ENCODE peak calls at places on chromosome 17, in seven cellular contexts. H is brain microvascular endothelial cell, G is tibial artery, B is endothelial cell of umbilical vein, A is heart right ventricle, W is testis, J is transverse colon. F is an unnamed sample.

GRCh38 chr17:36731806-36732205 is 130.4 kb downstream of the MRM1 start:
- DNase-seq in H (no peak), G (no peak), B (no peak), A (no peak), W (no peak), J (no peak), F (no peak)

GRCh38 chr17:57408064-57408811 is 151.9 kb downstream of the MSI2 start:
- DNase-seq in H (no peak), G (no peak), B (no peak), A (no peak), W (no peak), J (peak), F (no peak)

GRCh38 chr17:34054495-34054894 is 200.6 kb upstream of the CCL2 start:
- DNase-seq in H (no peak), G (no peak), B (no peak), A (no peak), W (no peak), J (no peak), F (no peak)

GRCh38 chr17:65037157-65037556 is 19.4 kb downstream of the GNA13 start:
- DNase-seq in H (no peak), G (no peak), B (no peak), A (no peak), W (no peak), J (no peak), F (no peak)

GRCh38 chr17:80870401-80870800 is 121.2 kb upstream of the CHMP6 start:
- DNase-seq in H (peak), G (no peak), B (no peak), A (no peak), W (no peak), J (no peak), F (no peak)

GRCh38 chr17:15236281-15237105 is 28.6 kb downstream of the PMP22 start:
- DNase-seq in H (no peak), G (no peak), B (no peak), A (no peak), W (no peak), J (no peak), F (no peak)

GRCh38 chr17:67602974-67603373 is 114.8 kb upstream of the NOL11 start:
- DNase-seq in H (peak), G (no peak), B (peak), A (no peak), W (peak), J (peak), F (no peak)

GRCh38 chr17:65487161-65487560 is 74.3 kb downstream of the AXIN2 start:
- DNase-seq in H (no peak), G (no peak), B (no peak), A (no peak), W (no peak), J (no peak), F (no peak)

GRCh38 chr17:63998050-63998720 is at the start of gene PRR29:
- DNase-seq in H (peak), G (no peak), B (peak), A (peak), W (peak), J (peak), F (peak)

GRCh38 chr17:32558997-32559650 is 72.3 kb downstream of the CDK5R1 start:
- DNase-seq in H (no peak), G (no peak), B (no peak), A (no peak), W (no peak), J (no peak), F (no peak)

GRCh38 chr17:50155115-50155819 is 4.8 kb upstream of the PPP1R9B start:
- DNase-seq in H (no peak), G (peak), B (no peak), A (peak), W (peak), J (no peak), F (peak)

GRCh38 chr17:81123052-81124048 is 42.0 kb upstream of the PVALEF start:
- DNase-seq in H (no peak), G (no peak), B (no peak), A (no peak), W (no peak), J (no peak), F (no peak)

GRCh38 chr17:56808503-56808902 is 25.2 kb downstream of the C17orf67 start:
- DNase-seq in H (no peak), G (no peak), B (no peak), A (no peak), W (no peak), J (no peak), F (no peak)

GRCh38 chr17:32483451-32484019 is 3.3 kb upstream of the CDK5R1 start:
- DNase-seq in H (peak), G (peak), B (peak), A (peak), W (peak), J (no peak), F (peak)

GRCh38 chr17:35588196-35588920 is 1.2 kb downstream of the AP2B1 start:
- DNase-seq in H (peak), G (no peak), B (peak), A (no peak), W (no peak), J (no peak), F (no peak)

GRCh38 chr17:44673893-44674292 is 15.7 kb downstream of the CCDC43 start:
- DNase-seq in H (no peak), G (no peak), B (no peak), A (no peak), W (no peak), J (no peak), F (no peak)

GRCh38 chr17:80849119-80849518 is 142.5 kb upstream of the CHMP6 start:
- DNase-seq in H (no peak), G (no peak), B (no peak), A (no peak), W (no peak), J (no peak), F (no peak)

GRCh38 chr17:30716461-30717289 is 107.8 kb downstream of the CRLF3 start:
- DNase-seq in H (no peak), G (no peak), B (no peak), A (no peak), W (no peak), J (no peak), F (peak)

GRCh38 chr17:49193513-49194296 is 16.7 kb downstream of the GNGT2 start:
- DNase-seq in H (peak), G (peak), B (peak), A (peak), W (peak), J (peak), F (peak)

GRCh38 chr17:7839890-7840260 is 5.9 kb downstream of the KDM6B start:
- DNase-seq in H (no peak), G (no peak), B (no peak), A (no peak), W (no peak), J (no peak), F (peak)

GRCh38 chr17:79183221-79184158 is 108.9 kb downstream of the ENGASE start:
- DNase-seq in H (no peak), G (no peak), B (no peak), A (no peak), W (peak), J (no peak), F (no peak)

GRCh38 chr17:79544142-79544914 is 66.5 kb downstream of the RBFOX3 start:
- DNase-seq in H (no peak), G (no peak), B (no peak), A (no peak), W (no peak), J (no peak), F (no peak)

GRCh38 chr17:67602439-67602838 is 115.3 kb upstream of the NOL11 start:
- DNase-seq in H (no peak), G (no peak), B (no peak), A (no peak), W (no peak), J (no peak), F (no peak)

GRCh38 chr17:77163521-77164280 is 22.9 kb downstream of the SEC14L1 start:
- DNase-seq in H (no peak), G (no peak), B (no peak), A (no peak), W (no peak), J (no peak), F (no peak)

GRCh38 chr17:65389956-65390355 is 171.5 kb downstream of the AXIN2 start:
- DNase-seq in H (peak), G (no peak), B (no peak), A (no peak), W (no peak), J (no peak), F (no peak)

GRCh38 chr17:14321476-14321949 is 20.6 kb downstream of the HS3ST3B1 start:
- DNase-seq in H (no peak), G (no peak), B (no peak), A (no peak), W (no peak), J (no peak), F (no peak)

GRCh38 chr17:82237746-82238561 is 9.1 kb downstream of the SLC16A3 start:
- DNase-seq in H (no peak), G (no peak), B (no peak), A (no peak), W (no peak), J (no peak), F (peak)

GRCh38 chr17:73826872-73827228 is 182.6 kb upstream of the SDK2 start:
- DNase-seq in H (no peak), G (no peak), B (no peak), A (no peak), W (no peak), J (no peak), F (no peak)

GRCh38 chr17:58385359-58385899 is 31.9 kb downstream of the RNF43 start:
- DNase-seq in H (no peak), G (no peak), B (no peak), A (no peak), W (no peak), J (no peak), F (no peak)

GRCh38 chr17:77644981-77645380 is 313.5 kb upstream of the TNRC6C start:
- DNase-seq in H (no peak), G (no peak), B (no peak), A (no peak), W (no peak), J (no peak), F (no peak)

GRCh38 chr17:43714338-43715149 is 44.0 kb downstream of the SOST start:
- DNase-seq in H (no peak), G (peak), B (peak), A (no peak), W (no peak), J (no peak), F (no peak)

GRCh38 chr17:42917236-42917603 is 16.6 kb downstream of the G6PC1 start:
- DNase-seq in H (no peak), G (no peak), B (peak), A (no peak), W (no peak), J (no peak), F (no peak)

GRCh38 chr17:56540791-56541190 is 52.7 kb upstream of the NOG start:
- DNase-seq in H (no peak), G (no peak), B (no peak), A (no peak), W (no peak), J (no peak), F (no peak)

GRCh38 chr17:30605027-30605426 is 127.8 kb downstream of the GOSR1 start:
- DNase-seq in H (no peak), G (no peak), B (no peak), A (no peak), W (no peak), J (no peak), F (no peak)

GRCh38 chr17:41779954-41780353 is 6.6 kb downstream of the JUP start:
- DNase-seq in H (no peak), G (no peak), B (no peak), A (no peak), W (no peak), J (no peak), F (no peak)

GRCh38 chr17:41775394-41776226 is 10.9 kb downstream of the JUP start:
- DNase-seq in H (no peak), G (no peak), B (no peak), A (peak), W (no peak), J (peak), F (no peak)

GRCh38 chr17:41781404-41782110 is 5.0 kb downstream of the JUP start:
- DNase-seq in H (no peak), G (no peak), B (no peak), A (no peak), W (no peak), J (no peak), F (no peak)

GRCh38 chr17:41777157-41777578 is 9.3 kb downstream of the JUP start:
- DNase-seq in H (no peak), G (no peak), B (no peak), A (peak), W (peak), J (peak), F (peak)

DNA sequence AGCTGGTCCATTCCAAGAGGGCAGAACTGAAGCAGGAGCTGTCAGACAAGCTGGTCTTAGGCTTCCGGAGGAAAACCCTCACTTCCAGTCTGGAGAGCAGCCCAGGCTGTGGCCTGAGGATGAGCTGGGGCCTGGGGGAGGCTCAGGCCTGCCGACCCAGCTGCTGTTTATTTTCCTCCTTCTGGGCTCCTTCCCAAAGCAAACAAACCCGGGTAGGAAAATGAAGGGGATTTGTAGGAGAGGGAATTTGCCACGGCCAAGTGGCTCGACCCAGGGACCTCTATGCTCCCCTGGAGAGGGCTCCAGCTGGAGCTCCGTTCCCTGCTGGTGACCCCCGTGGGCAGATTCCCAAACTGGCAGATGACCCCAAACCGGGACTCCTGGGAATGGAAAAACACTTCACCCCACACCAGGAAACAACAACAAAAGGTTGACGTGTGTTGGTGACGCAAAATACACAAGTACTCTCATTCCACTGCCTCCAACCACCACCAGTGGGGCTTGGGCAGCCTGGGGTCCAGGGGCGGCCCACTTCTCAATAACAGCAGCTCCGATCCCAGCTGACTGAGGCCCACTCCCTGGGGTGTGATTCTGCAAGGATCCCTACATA is 8.8 kb downstream of the JUP start:
- DNase-seq in H (peak), G (peak), B (peak), A (peak), W (peak), J (peak), F (peak)
- H3K27ac ChIP-seq in H (peak), G (peak), B (peak), A (peak), W (peak), J (peak), F (peak)

GRCh38 chr17:46061435-46061834 is 62.4 kb downstream of the STH start:
- DNase-seq in H (no peak), G (no peak), B (peak), A (no peak), W (no peak), J (no peak), F (no peak)

GRCh38 chr17:46060461-46060860 is 61.4 kb downstream of the STH start:
- DNase-seq in H (no peak), G (no peak), B (no peak), A (no peak), W (no peak), J (no peak), F (no peak)

GRCh38 chr17:46064460-46064859 is 65.4 kb downstream of the STH start:
- DNase-seq in H (no peak), G (no peak), B (no peak), A (no peak), W (no peak), J (no peak), F (no peak)

GRCh38 chr17:46059457-46059856 is 60.4 kb downstream of the STH start:
- DNase-seq in H (no peak), G (no peak), B (no peak), A (no peak), W (no peak), J (no peak), F (no peak)

DNA sequence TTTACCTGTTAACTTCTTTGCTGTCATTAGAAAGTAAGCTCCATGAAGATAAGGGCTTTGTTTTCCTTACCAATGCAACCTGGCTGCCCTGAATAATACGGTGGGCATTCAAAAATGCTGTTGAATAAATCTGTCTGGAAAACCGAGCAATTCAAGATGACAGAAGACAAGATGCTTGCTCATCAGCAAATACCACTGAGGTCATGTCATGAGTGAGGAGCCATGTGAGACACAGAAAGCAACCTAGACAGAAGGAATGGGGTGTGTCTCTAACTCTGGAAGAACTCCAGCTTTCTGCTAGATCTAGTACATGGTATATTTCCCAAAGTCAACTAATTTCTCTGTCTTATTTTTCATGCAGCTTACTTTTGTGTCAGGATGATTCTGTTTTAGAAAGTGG is 64.2 kb downstream of the STH start:
- DNase-seq in H (peak), G (no peak), B (no peak), A (no peak), W (no peak), J (no peak), F (no peak)
- H3K27ac ChIP-seq in H (peak), G (no peak), B (no peak), A (no peak), W (no peak), J (no peak), F (no peak)

GRCh38 chr17:61209099-61209439 is 190.6 kb upstream of the TBX2 start:
- DNase-seq in H (no peak), G (no peak), B (no peak), A (no peak), W (no peak), J (no peak), F (no peak)

GRCh38 chr17:61209524-61209923 is 190.1 kb upstream of the TBX2 start:
- DNase-seq in H (no peak), G (no peak), B (no peak), A (no peak), W (peak), J (no peak), F (no peak)

GRCh38 chr17:61205931-61206330 is 193.7 kb upstream of the TBX2 start:
- DNase-seq in H (no peak), G (no peak), B (no peak), A (no peak), W (no peak), J (no peak), F (no peak)

GRCh38 chr17:61206922-61207321 is 192.7 kb upstream of the TBX2 start:
- DNase-seq in H (no peak), G (no peak), B (no peak), A (no peak), W (no peak), J (no peak), F (no peak)

DNA sequence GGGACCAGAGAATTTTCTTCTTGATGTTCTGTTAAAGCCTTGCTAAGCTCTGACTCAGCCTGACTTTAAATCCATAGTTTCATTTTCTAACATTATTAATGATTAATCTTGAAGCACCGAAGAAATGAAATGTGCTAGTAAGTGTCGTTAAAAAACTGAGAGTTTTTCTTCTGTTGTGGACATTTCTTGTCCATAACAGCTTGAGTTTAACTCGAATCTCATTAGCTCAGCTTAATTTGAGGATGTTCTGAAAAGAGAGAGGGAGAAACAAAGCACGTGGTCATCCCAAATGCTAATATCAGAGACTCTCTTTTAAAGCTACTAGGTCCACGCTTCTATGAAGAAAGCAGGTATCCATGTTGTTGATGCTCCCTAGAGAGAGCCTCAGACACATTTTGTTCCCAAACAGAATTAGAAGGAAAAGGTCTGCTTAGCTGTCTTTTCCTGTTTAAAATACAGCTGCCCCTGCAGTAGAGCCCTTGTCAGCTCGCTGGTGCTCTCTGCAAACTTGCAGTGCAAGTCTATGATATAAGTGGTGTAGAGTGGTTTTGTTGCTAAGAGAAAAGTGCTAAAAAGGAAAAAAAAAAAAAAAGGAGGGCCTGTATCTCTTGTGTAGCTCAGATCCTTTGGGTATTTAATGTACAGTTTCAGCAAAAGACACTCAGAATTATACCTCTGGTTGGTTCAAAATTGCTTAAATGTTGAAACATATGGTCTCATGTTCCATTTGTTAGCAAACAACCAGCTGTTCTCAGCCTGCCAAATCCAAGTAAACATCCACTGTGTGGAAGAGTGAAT is 191.1 kb upstream of the TBX2 start:
- DNase-seq in H (peak), G (no peak), B (no peak), A (no peak), W (no peak), J (no peak), F (no peak)
- H3K27ac ChIP-seq in H (no peak), G (peak), B (no peak), A (peak), W (peak), J (peak), F (no peak)

DNA sequence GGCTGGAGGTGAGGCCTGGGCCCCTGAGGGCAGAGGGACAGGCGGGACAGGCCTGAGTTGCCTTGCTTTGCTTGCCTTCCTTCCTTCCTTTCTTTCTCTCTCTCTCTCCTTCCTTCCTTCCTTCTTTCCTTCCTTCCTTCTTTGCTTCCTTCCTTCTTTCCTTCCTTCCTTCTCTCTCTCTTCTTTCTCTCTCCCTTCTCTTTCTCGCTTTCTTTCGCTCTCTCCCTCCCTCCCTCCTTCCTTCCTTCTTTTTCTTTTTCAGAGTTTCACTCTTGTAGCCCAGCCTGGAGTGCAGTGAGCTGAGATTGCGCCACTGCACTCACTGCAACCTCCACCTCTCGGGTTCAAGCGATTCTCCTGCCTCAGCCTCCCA is 17.9 kb downstream of the FOXJ1 start:
- DNase-seq in H (no peak), G (no peak), B (no peak), A (no peak), W (no peak), J (no peak), F (no peak)
- H3K27ac ChIP-seq in H (no peak), G (no peak), B (no peak), A (no peak), W (no peak), J (no peak), F (no peak)

GRCh38 chr17:28895794-28896447 is 1.6 kb downstream of the FLOT2 start:
- DNase-seq in H (no peak), G (no peak), B (peak), A (no peak), W (no peak), J (no peak), F (no peak)
- H3K27ac ChIP-seq in H (no peak), G (peak), B (no peak), A (peak), W (no peak), J (peak), F (no peak)

GRCh38 chr17:9951803-9952202 is 46.7 kb upstream of the RCVRN start:
- DNase-seq in H (no peak), G (no peak), B (no peak), A (no peak), W (no peak), J (no peak), F (no peak)
- H3K27ac ChIP-seq in H (no peak), G (no peak), B (no peak), A (no peak), W (no peak), J (no peak), F (no peak)

GRCh38 chr17:2085648-2085949 is 30.7 kb downstream of the HIC1 start:
- DNase-seq in H (no peak), G (peak), B (peak), A (peak), W (no peak), J (no peak), F (no peak)
- H3K27ac ChIP-seq in H (peak), G (peak), B (peak), A (peak), W (peak), J (peak), F (peak)

GRCh38 chr17:47287068-47287467 is 33.4 kb downstream of the ITGB3 start:
- DNase-seq in H (no peak), G (no peak), B (no peak), A (no peak), W (no peak), J (no peak), F (no peak)
- H3K27ac ChIP-seq in H (no peak), G (no peak), B (no peak), A (peak), W (no peak), J (no peak), F (no peak)

F was measured in ovary.